ENCODE peak calls at places on chromosomes 13 and 19, in eight cellular contexts. One of them, this sample, is unnamed.

GRCh38 chr13:74575729-74576125 is 441.5 kb upstream of the KLF12 start:
- DNase-seq in left kidney: peak; percentile 84
- DNase-seq in sigmoid colon: peak; percentile 73
- DNase-seq in stimulated activated CD8-positive, alpha-beta memory T cell treated with anti-CD3 and anti-CD28 coated beads, Interleukin-7, amount 100 ng/mL, for 1 hour: no peak
- DNase-seq in CD8-positive, alpha-beta T cell: peak; percentile 51
- DNase-seq in NCI-H2171 treated with DMSO at 0.1 percent for 48 hours: peak; percentile 58
- DNase-seq in amniotic epithelial cell: peak; percentile 23
- DNase-seq in occipital lobe: peak; percentile 74
- DNase-seq in this sample: peak; percentile 8

GRCh38 chr19:16051254-16052025 is 24.9 kb upstream of the TPM4 start:
- DNase-seq in sigmoid colon: no peak
- DNase-seq in NCI-H2171 treated with DMSO at 0.1 percent for 48 hours: no peak
- DNase-seq in amniotic epithelial cell: peak; percentile 59
- DNase-seq in left kidney: no peak
- DNase-seq in occipital lobe: no peak
- DNase-seq in CD8-positive, alpha-beta T cell: peak; percentile 71
- DNase-seq in stimulated activated CD8-positive, alpha-beta memory T cell treated with anti-CD3 and anti-CD28 coated beads, Interleukin-7, amount 100 ng/mL, for 1 hour: no peak
- DNase-seq in this sample: peak; percentile 78

GRCh38 chr13:19890030-19890429 is 26.6 kb upstream of the ZMYM5 start:
- DNase-seq in NCI-H2171 treated with DMSO at 0.1 percent for 48 hours: no peak
- DNase-seq in stimulated activated CD8-positive, alpha-beta memory T cell treated with anti-CD3 and anti-CD28 coated beads, Interleukin-7, amount 100 ng/mL, for 1 hour: no peak
- DNase-seq in left kidney: peak; percentile 63
- DNase-seq in sigmoid colon: no peak
- DNase-seq in occipital lobe: no peak
- DNase-seq in CD8-positive, alpha-beta T cell: no peak
- DNase-seq in amniotic epithelial cell: no peak
- DNase-seq in this sample: no peak

GRCh38 chr19:29841209-29841558 is 29.4 kb downstream of the CCNE1 start:
- DNase-seq in sigmoid colon: peak; percentile 48
- DNase-seq in amniotic epithelial cell: peak; percentile 14
- DNase-seq in left kidney: no peak
- DNase-seq in stimulated activated CD8-positive, alpha-beta memory T cell treated with anti-CD3 and anti-CD28 coated beads, Interleukin-7, amount 100 ng/mL, for 1 hour: no peak
- DNase-seq in CD8-positive, alpha-beta T cell: no peak
- DNase-seq in NCI-H2171 treated with DMSO at 0.1 percent for 48 hours: no peak
- DNase-seq in occipital lobe: no peak
- DNase-seq in this sample: no peak

GRCh38 chr19:47107953-47108746 is 5.4 kb downstream of the ZC3H4 start:
- DNase-seq in CD8-positive, alpha-beta T cell: no peak
- DNase-seq in sigmoid colon: no peak
- DNase-seq in occipital lobe: peak; percentile 14
- DNase-seq in stimulated activated CD8-positive, alpha-beta memory T cell treated with anti-CD3 and anti-CD28 coated beads, Interleukin-7, amount 100 ng/mL, for 1 hour: no peak
- DNase-seq in amniotic epithelial cell: no peak
- DNase-seq in NCI-H2171 treated with DMSO at 0.1 percent for 48 hours: peak; percentile 18
- DNase-seq in left kidney: peak; percentile 54
- DNase-seq in this sample: no peak

GRCh38 chr19:57240311-57241090 is at the start of gene ZNF805:
- DNase-seq in NCI-H2171 treated with DMSO at 0.1 percent for 48 hours: peak; percentile 93
- DNase-seq in left kidney: peak; percentile 99
- DNase-seq in occipital lobe: peak; percentile 92
- DNase-seq in sigmoid colon: peak; percentile 98
- DNase-seq in amniotic epithelial cell: peak; percentile 91
- DNase-seq in stimulated activated CD8-positive, alpha-beta memory T cell treated with anti-CD3 and anti-CD28 coated beads, Interleukin-7, amount 100 ng/mL, for 1 hour: peak; percentile 92
- DNase-seq in CD8-positive, alpha-beta T cell: peak; percentile 98
- DNase-seq in this sample: peak; percentile 93

GRCh38 chr13:106752584-106753202 is 184.8 kb upstream of the ARGLU1 start:
- DNase-seq in sigmoid colon: no peak
- DNase-seq in amniotic epithelial cell: no peak
- DNase-seq in stimulated activated CD8-positive, alpha-beta memory T cell treated with anti-CD3 and anti-CD28 coated beads, Interleukin-7, amount 100 ng/mL, for 1 hour: no peak
- DNase-seq in NCI-H2171 treated with DMSO at 0.1 percent for 48 hours: no peak
- DNase-seq in left kidney: peak; percentile 32
- DNase-seq in CD8-positive, alpha-beta T cell: no peak
- DNase-seq in occipital lobe: no peak
- DNase-seq in this sample: no peak

GRCh38 chr13:102812616-102813287 is 13.8 kb downstream of the BIVM start:
- DNase-seq in NCI-H2171 treated with DMSO at 0.1 percent for 48 hours: no peak
- DNase-seq in stimulated activated CD8-positive, alpha-beta memory T cell treated with anti-CD3 and anti-CD28 coated beads, Interleukin-7, amount 100 ng/mL, for 1 hour: no peak
- DNase-seq in sigmoid colon: no peak
- DNase-seq in CD8-positive, alpha-beta T cell: no peak
- DNase-seq in left kidney: no peak
- DNase-seq in amniotic epithelial cell: peak; percentile 41
- DNase-seq in occipital lobe: no peak
- DNase-seq in this sample: peak; percentile 16

GRCh38 chr13:63299995-63300394 is 1884.3 kb upstream of the PCDH20 start:
- DNase-seq in CD8-positive, alpha-beta T cell: no peak
- DNase-seq in left kidney: peak; percentile 8
- DNase-seq in amniotic epithelial cell: peak; percentile 73
- DNase-seq in occipital lobe: no peak
- DNase-seq in NCI-H2171 treated with DMSO at 0.1 percent for 48 hours: no peak
- DNase-seq in sigmoid colon: no peak
- DNase-seq in stimulated activated CD8-positive, alpha-beta memory T cell treated with anti-CD3 and anti-CD28 coated beads, Interleukin-7, amount 100 ng/mL, for 1 hour: no peak
- DNase-seq in this sample: no peak